ENCODE peak calls at places on chromosomes 6 and 20, in nine cellular contexts. G is CD8-positive, alpha-beta memory T cell; K is MV-4-11; F is kidney; T is neural progenitor cell; N is tibial nerve; Q is MM.1S; S is stimulated activated effector memory CD8-positive, alpha-beta T cell treated with anti-CD3 and anti-CD28 coated beads, Interleukin-12 subunit alpha, Interleukin-12 subunit beta, amount 100 ng/mL, for 72 hours; C is foreskin melanocyte. A is an unnamed sample.

GRCh38 chr20:49318430-49319203 is 40.8 kb upstream of the ZNFX1 start:
- DNase-seq in G (no peak), K (no peak), F (peak), T (peak), N (no peak), Q (no peak), S (peak), C (no peak), A (no peak)

GRCh38 chr20:21613512-21613911 is 92.0 kb upstream of the PAX1 start:
- DNase-seq in G (no peak), K (no peak), F (no peak), T (no peak), N (no peak), Q (no peak), S (no peak), C (peak), A (no peak)

GRCh38 chr6:24768361-24768760 is 6.4 kb upstream of the GMNN start:
- DNase-seq in G (no peak), K (no peak), F (no peak), T (no peak), N (no peak), Q (no peak), S (no peak), C (peak), A (no peak)

GRCh38 chr20:61913423-61914225 is 152.1 kb downstream of the TAF4 start:
- DNase-seq in G (no peak), K (no peak), F (peak), T (no peak), N (no peak), Q (no peak), S (no peak), C (no peak), A (no peak)

GRCh38 chr6:2988076-2988425 is 11.6 kb upstream of the NQO2 start:
- DNase-seq in G (no peak), K (no peak), F (no peak), T (no peak), N (no peak), Q (no peak), S (no peak), C (no peak), A (no peak)

GRCh38 chr20:50517817-50518154 is 7.6 kb downstream of the PTPN1 start:
- DNase-seq in G (no peak), K (no peak), F (no peak), T (no peak), N (no peak), Q (no peak), S (no peak), C (no peak), A (peak)

GRCh38 chr20:3128585-3128984 is 31.1 kb downstream of the FASTKD5 start:
- DNase-seq in G (no peak), K (no peak), F (no peak), T (no peak), N (no peak), Q (no peak), S (no peak), C (no peak), A (no peak)

GRCh38 chr6:43496370-43497128 is 13.6 kb downstream of the LRRC73 start:
- DNase-seq in G (no peak), K (no peak), F (no peak), T (peak), N (no peak), Q (no peak), S (no peak), C (no peak), A (peak)

GRCh38 chr6:45184040-45184439 is 144.1 kb upstream of the RUNX2 start:
- DNase-seq in G (no peak), K (no peak), F (no peak), T (no peak), N (no peak), Q (no peak), S (no peak), C (no peak), A (no peak)

GRCh38 chr6:113340371-113340770 is 516.8 kb upstream of the MARCKS start:
- DNase-seq in G (no peak), K (no peak), F (no peak), T (no peak), N (no peak), Q (no peak), S (no peak), C (no peak), A (no peak)

GRCh38 chr6:10014561-10014960 is 400.3 kb downstream of the TFAP2A start:
- DNase-seq in G (no peak), K (no peak), F (no peak), T (peak), N (no peak), Q (no peak), S (no peak), C (peak), A (no peak)

GRCh38 chr20:17967595-17968365 is 814 bp downstream of the SNX5 start:
- DNase-seq in G (no peak), K (peak), F (no peak), T (no peak), N (no peak), Q (peak), S (peak), C (peak), A (peak)

GRCh38 chr6:26033132-26033941 is 53.9 kb upstream of the HFE start:
- DNase-seq in G (peak), K (peak), F (peak), T (peak), N (peak), Q (peak), S (no peak), C (peak), A (peak)

GRCh38 chr6:142925575-142926110 is 19.3 kb downstream of the HIVEP2 start:
- DNase-seq in G (no peak), K (no peak), F (no peak), T (no peak), N (no peak), Q (no peak), S (no peak), C (peak), A (no peak)